ENCODE peak calls at places on chromosomes 7 and 10, in five cellular contexts. G is fibroblast of lung, F is K562, M is SK-N-SH, T is endodermal cell. P is an unnamed sample.

GRCh38 chr7:135342887-135343286 is 109.2 kb downstream of the STRA8 start:
- DNase-seq in G (no peak), F (no peak), M (peak; percentile 71), T (no peak), P (no peak)

GRCh38 chr10:119826777-119827176 is 45.9 kb downstream of the MCMBP start:
- DNase-seq in G (no peak), F (no peak), M (no peak), T (no peak), P (no peak)

GRCh38 chr7:116592445-116592844 is 67.6 kb downstream of the CAV1 start:
- DNase-seq in G (no peak), F (no peak), M (no peak), T (no peak), P (no peak)

GRCh38 chr10:59177031-59177861 is 803 bp downstream of the PHYHIPL start:
- DNase-seq in G (peak; percentile 90), F (no peak), M (peak; percentile 69), T (peak; percentile 77), P (peak; percentile 68)

GRCh38 chr10:116024479-116024878 is 248.5 kb downstream of the GFRA1 start:
- DNase-seq in G (no peak), F (no peak), M (no peak), T (no peak), P (no peak)

GRCh38 chr10:6786579-6787031 is 206.5 kb upstream of the PRKCQ start:
- DNase-seq in G (peak; percentile 61), F (no peak), M (peak; percentile 20), T (no peak), P (no peak)

GRCh38 chr7:92809397-92810241 is 26.8 kb downstream of the CDK6 start:
- DNase-seq in G (peak; percentile 96), F (peak; percentile 61), M (no peak), T (peak; percentile 56), P (peak; percentile 43)

GRCh38 chr10:20034732-20035131 is 218.5 kb downstream of the PLXDC2 start:
- DNase-seq in G (no peak), F (no peak), M (no peak), T (no peak), P (no peak)

GRCh38 chr7:21767300-21767900 is 178.3 kb downstream of the CDCA7L start:
- DNase-seq in G (peak; percentile 44), F (peak; percentile 37), M (peak; percentile 44), T (peak; percentile 88), P (peak; percentile 84)

GRCh38 chr7:131557521-131558385 is 1.3 kb upstream of the PODXL start:
- DNase-seq in G (peak; percentile 12), F (no peak), M (peak; percentile 86), T (peak; percentile 95), P (peak; percentile 85)

GRCh38 chr7:108294595-108294994 is 161.6 kb downstream of the NRCAM start:
- DNase-seq in G (peak; percentile 18), F (no peak), M (no peak), T (no peak), P (no peak)

GRCh38 chr7:128755816-128756476 is 16.8 kb downstream of the CALU start:
- DNase-seq in G (peak; percentile 94), F (no peak), M (peak; percentile 69), T (no peak), P (no peak)
- H3K9ac ChIP-seq in G (no peak overlapping the region), F (no peak overlapping the region), M (peak overlapping the region; percentile 11), T (no peak overlapping the region), P (no peak overlapping the region)

GRCh38 chr10:96272256-96272985 is 1.1 kb upstream of the BLNK start:
- DNase-seq in G (no peak), F (no peak), M (no peak), T (no peak), P (no peak)

GRCh38 chr10:96270564-96270963 is 805 bp downstream of the BLNK start:
- DNase-seq in G (no peak), F (no peak), M (no peak), T (no peak), P (no peak)

GRCh38 chr10:96269438-96270300 is 1.7 kb downstream of the BLNK start:
- DNase-seq in G (no peak), F (no peak), M (no peak), T (no peak), P (no peak)

GRCh38 chr10:96272986-96273280 is 1.6 kb upstream of the BLNK start:
- DNase-seq in G (no peak), F (no peak), M (no peak), T (no peak), P (no peak)

GRCh38 chr10:96271017-96271815 is at the start of gene BLNK:
- DNase-seq in G (no peak), F (no peak), M (no peak), T (no peak), P (no peak)
- H3K9ac ChIP-seq in G (no peak within 1 kb of the TSS), F (no peak within 1 kb of the TSS), M (no peak within 1 kb of the TSS), T (no peak within 1 kb of the TSS), P (no peak within 1 kb of the TSS)

GRCh38 chr7:1364906-1365570 is 94.2 kb downstream of the MICALL2 start:
- DNase-seq in G (no peak), F (no peak), M (peak; percentile 33), T (no peak), P (no peak)

GRCh38 chr7:1367501-1367900 is 91.8 kb downstream of the MICALL2 start:
- DNase-seq in G (no peak), F (no peak), M (peak; percentile 44), T (no peak), P (no peak)

GRCh38 chr7:1366801-1367405 is 92.4 kb downstream of the MICALL2 start:
- DNase-seq in G (no peak), F (no peak), M (peak; percentile 59), T (no peak), P (no peak)

GRCh38 chr7:1364068-1364905 is 95.0 kb downstream of the MICALL2 start:
- DNase-seq in G (no peak), F (no peak), M (no peak), T (no peak), P (no peak)

GRCh38 chr7:1365846-1366245 is 93.4 kb downstream of the MICALL2 start:
- DNase-seq in G (no peak), F (no peak), M (peak; percentile 21), T (no peak), P (no peak)
- H3K9ac ChIP-seq in G (no peak overlapping the region), F (no peak overlapping the region), M (no peak overlapping the region), T (no peak overlapping the region), P (no peak overlapping the region)

GRCh38 chr7:128341733-128342132 is 2.0 kb downstream of the RBM28 start:
- DNase-seq in G (no peak), F (no peak), M (no peak), T (no peak), P (no peak)
- H3K9ac ChIP-seq in G (no peak overlapping the region), F (peak overlapping the region; percentile 18), M (no peak overlapping the region), T (no peak overlapping the region), P (no peak overlapping the region)

DNA sequence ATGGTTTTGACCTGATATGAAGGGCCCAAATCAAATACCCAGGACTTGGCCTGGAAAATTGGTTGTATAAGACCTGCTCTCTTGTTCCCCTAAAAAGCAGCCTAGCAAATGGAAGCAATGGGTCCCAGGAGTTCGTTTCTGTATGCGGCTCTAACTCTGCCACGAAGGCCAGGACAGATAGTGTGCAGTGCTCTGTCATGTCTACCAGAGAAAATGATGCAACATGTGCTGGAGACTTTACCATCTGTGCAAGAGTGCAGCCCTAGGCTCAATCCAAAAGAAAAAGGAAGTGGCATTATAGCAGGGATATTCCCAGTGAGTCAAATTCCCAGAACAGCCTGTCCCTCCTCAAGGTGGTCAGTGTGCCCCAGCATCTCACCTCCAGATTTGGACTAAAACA is 311.4 kb downstream of the RNLS start:
- DNase-seq in G (peak; percentile 29), F (no peak), M (no peak), T (no peak), P (no peak)
- H3K9ac ChIP-seq in G (no peak overlapping the region), F (no peak overlapping the region), M (peak overlapping the region; percentile 23), T (no peak overlapping the region), P (no peak overlapping the region)

GRCh38 chr7:2621948-2622640 is 9.7 kb upstream of the TTYH3 start:
- DNase-seq in G (no peak), F (no peak), M (peak; percentile 87), T (peak; percentile 91), P (peak; percentile 86)

GRCh38 chr7:2621061-2621828 is 10.5 kb upstream of the TTYH3 start:
- DNase-seq in G (peak; percentile 73), F (peak; percentile 42), M (no peak), T (peak; percentile 89), P (peak; percentile 71)

GRCh38 chr7:2622869-2623697 is 8.7 kb upstream of the TTYH3 start:
- DNase-seq in G (no peak), F (no peak), M (peak; percentile 64), T (no peak), P (no peak)

GRCh38 chr7:2624293-2624881 is 7.4 kb upstream of the TTYH3 start:
- DNase-seq in G (no peak), F (peak; percentile 61), M (no peak), T (no peak), P (no peak)

DNA sequence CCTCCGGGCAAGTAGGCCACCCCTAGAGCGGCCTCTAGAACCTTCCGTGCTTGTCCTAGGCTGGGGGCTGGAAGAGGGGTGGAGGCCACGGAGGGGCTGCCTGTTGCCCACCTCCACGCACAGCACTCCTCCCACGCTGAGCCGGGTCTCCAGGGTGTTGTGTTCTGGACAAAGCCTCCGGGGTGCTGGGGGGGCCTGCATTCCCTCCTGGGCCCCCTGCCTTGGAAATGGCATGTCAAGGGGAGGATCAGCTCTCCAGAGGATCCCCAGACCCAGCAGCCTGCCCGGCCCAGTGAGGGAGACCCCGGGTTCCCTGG is 8.1 kb upstream of the TTYH3 start:
- DNase-seq in G (no peak), F (no peak), M (no peak), T (no peak), P (no peak)
- H3K9ac ChIP-seq in G (no peak overlapping the region), F (peak overlapping the region; percentile 85), M (no peak overlapping the region), T (no peak overlapping the region), P (no peak overlapping the region)

GRCh38 chr10:10871312-10871711 is 146.4 kb upstream of the CELF2 start:
- DNase-seq in G (no peak), F (no peak), M (no peak), T (no peak), P (no peak)
- H3K9ac ChIP-seq in G (no peak overlapping the region), F (no peak overlapping the region), M (no peak overlapping the region), T (no peak overlapping the region), P (no peak overlapping the region)

GRCh38 chr7:99437946-99438572 is 539 bp downstream of the PTCD1 start:
- DNase-seq in G (no peak), F (no peak), M (no peak), T (no peak), P (no peak)

GRCh38 chr7:99438573-99439480 is at the start of the genes CPSF4 and PTCD1:
- DNase-seq in G (peak; percentile 94), F (peak; percentile 98), M (peak; percentile 100), T (peak; percentile 99), P (peak; percentile 97)

GRCh38 chr7:99446096-99446495 is 7.4 kb downstream of the CPSF4 start:
- DNase-seq in G (peak; percentile 21), F (no peak), M (no peak), T (no peak), P (no peak)

DNA sequence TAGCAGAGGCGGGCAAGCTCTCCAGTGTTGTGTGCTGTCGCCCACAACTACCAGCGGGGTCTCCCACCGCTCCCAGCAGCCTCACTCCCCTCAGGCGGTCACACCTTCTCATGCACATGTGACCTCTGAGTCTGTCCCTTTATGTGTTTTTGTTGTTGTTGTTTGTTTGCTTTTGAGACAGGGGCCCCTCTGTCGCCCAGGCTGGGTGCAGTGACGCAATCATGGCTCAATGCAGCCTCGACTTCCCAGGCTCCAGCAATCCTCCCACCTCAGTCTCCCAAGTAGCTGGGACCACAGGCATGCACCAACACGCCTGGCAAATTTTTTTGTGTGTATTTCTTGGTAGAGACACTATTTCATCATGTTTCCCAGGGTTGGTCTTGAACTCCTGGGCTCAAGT is 1.5 kb downstream of the CPSF4 start:
- DNase-seq in G (peak; percentile 12), F (no peak), M (no peak), T (no peak), P (no peak)
- H3K9ac ChIP-seq in G (no peak overlapping the region), F (peak overlapping the region; percentile 98), M (peak overlapping the region; percentile 79), T (peak overlapping the region; percentile 79), P (no peak overlapping the region)